ENCODE peak calls at places on chromosomes 5 and 9, in seven cellular contexts. A, B, P, Y, G, I and H are unnamed samples.

GRCh38 chr9:111832428-111832827 is 37.7 kb upstream of the SHOC1 start:
- DNase-seq in G (no peak), Y (no peak), P (no peak), A (no peak), I (no peak), B (no peak), H (no peak)

GRCh38 chr5:144072518-144072927 is 97.9 kb downstream of the YIPF5 start:
- DNase-seq in A (no peak), P (no peak), I (no peak), Y (peak), G (no peak), B (no peak), H (peak)

GRCh38 chr9:122076117-122076516 is 17.0 kb downstream of the TTLL11 start:
- DNase-seq in G (no peak), A (no peak), I (no peak), B (no peak), P (no peak), Y (peak), H (no peak)

GRCh38 chr5:53236683-53237082 is 127.1 kb upstream of the MOCS2 start:
- DNase-seq in G (no peak), I (no peak), Y (no peak), P (no peak), B (no peak), A (no peak), H (no peak)

GRCh38 chr9:86036555-86036954 is 62.8 kb downstream of the GOLM1 start:
- DNase-seq in P (no peak), Y (no peak), I (no peak), G (no peak), A (no peak), B (no peak), H (no peak)

GRCh38 chr5:177487975-177488374 is 9.4 kb downstream of the PDLIM7 start:
- DNase-seq in A (no peak), B (no peak), G (no peak), Y (peak), I (no peak), P (no peak), H (no peak)

GRCh38 chr9:19641046-19641445 is 147.8 kb downstream of the SLC24A2 start:
- DNase-seq in I (no peak), A (no peak), B (peak), Y (no peak), G (no peak), P (no peak), H (no peak)

GRCh38 chr5:111984044-111984443 is 227.1 kb upstream of the NREP start:
- DNase-seq in G (no peak), Y (peak), A (no peak), I (no peak), B (peak), P (no peak), H (no peak)

GRCh38 chr9:136275655-136276429 is 28.1 kb downstream of the CCDC187 start:
- DNase-seq in P (no peak), G (no peak), Y (no peak), B (no peak), A (no peak), I (no peak), H (no peak)

GRCh38 chr5:96493189-96493790 is 60.2 kb upstream of the PCSK1 start:
- DNase-seq in B (no peak), P (no peak), G (no peak), Y (peak), A (no peak), I (no peak), H (no peak)

GRCh38 chr5:158654415-158654814 is 445.3 kb downstream of the EBF1 start:
- DNase-seq in A (no peak), Y (no peak), G (no peak), I (no peak), P (no peak), B (no peak), H (no peak)

GRCh38 chr5:40356248-40356647 is 323.5 kb upstream of the PTGER4 start:
- DNase-seq in I (no peak), P (no peak), Y (peak), B (no peak), G (no peak), A (no peak), H (no peak)

GRCh38 chr5:133425764-133426738 is 186.3 kb downstream of the FSTL4 start:
- DNase-seq in A (no peak), Y (no peak), P (no peak), B (no peak), I (no peak), G (no peak), H (no peak)

GRCh38 chr5:178403351-178403750 is 170.7 kb upstream of the PHYKPL start:
- DNase-seq in G (no peak), A (no peak), B (no peak), I (peak), P (no peak), Y (no peak), H (no peak)

GRCh38 chr9:132268725-132269352 is 85.9 kb downstream of the SETX start:
- DNase-seq in A (peak), I (no peak), Y (peak), P (peak), G (peak), B (peak), H (peak)

GRCh38 chr9:38334234-38334633 is 58.3 kb upstream of the ALDH1B1 start:
- DNase-seq in G (no peak), I (no peak), Y (peak), P (no peak), A (no peak), B (no peak), H (no peak)

GRCh38 chr5:124683917-124684555 is 62.4 kb downstream of the ZNF608 start:
- DNase-seq in B (no peak), P (no peak), I (no peak), Y (no peak), G (no peak), A (no peak), H (no peak)

GRCh38 chr5:79827159-79827562 is 137.5 kb downstream of the CMYA5 start:
- DNase-seq in A (no peak), G (no peak), B (no peak), P (no peak), Y (no peak), I (no peak), H (no peak)

GRCh38 chr5:149895416-149896345 is 48.9 kb downstream of the PDE6A start:
- DNase-seq in A (no peak), P (no peak), G (no peak), B (no peak), Y (peak), I (no peak), H (no peak)

GRCh38 chr5:134000696-134001453 is 3.9 kb downstream of the VDAC1 start:
- DNase-seq in G (no peak), P (no peak), A (no peak), I (no peak), B (no peak), Y (no peak), H (no peak)

GRCh38 chr9:134895103-134895502 is 14.5 kb downstream of the FCN2 start:
- DNase-seq in G (no peak), A (no peak), I (no peak), P (no peak), Y (peak), B (no peak), H (no peak)

GRCh38 chr9:36623280-36623679 is 50.6 kb downstream of the MELK start:
- DNase-seq in A (no peak), I (no peak), P (no peak), Y (peak), G (no peak), B (no peak), H (peak)

GRCh38 chr5:105877592-105877991 is 1793.1 kb downstream of the EFNA5 start:
- DNase-seq in G (no peak), A (no peak), B (no peak), P (no peak), I (no peak), Y (no peak), H (no peak)

GRCh38 chr5:111976705-111977104 is 219.7 kb upstream of the NREP start:
- DNase-seq in P (no peak), I (no peak), B (no peak), G (no peak), Y (peak), A (no peak), H (no peak)

GRCh38 chr5:112998296-112998695 is 21.7 kb downstream of the DCP2 start:
- DNase-seq in B (no peak), Y (no peak), P (no peak), A (no peak), I (no peak), G (no peak), H (no peak)

GRCh38 chr9:123716339-123716738 is 213.6 kb downstream of the DENND1A start:
- DNase-seq in A (no peak), B (no peak), G (no peak), Y (peak), P (no peak), I (no peak), H (no peak)